ENCODE peak calls at places on chromosomes 7 and 10, in four cellular contexts. K is body of pancreas; O is ascending aorta; G is CD8-positive, alpha-beta memory T cell. U is an unnamed sample. For H3K4me1, H3K27me3 and H3K9me3, the result is how much of the 10 kb centered on the place peaks cover.

GRCh38 chr7:52120908-52121307 is 804.3 kb upstream of the COBL start:
- DNase-seq in G (no peak), K (no peak), O (no peak), U (no peak)

GRCh38 chr7:95693551-95694333 is 78.6 kb upstream of the DYNC1I1 start:
- DNase-seq in K (no peak), G (no peak), O (no peak), U (no peak)

GRCh38 chr10:1515121-1515779 is 222.1 kb downstream of the ADARB2 start:
- DNase-seq in G (no peak), O (no peak), K (no peak), U (no peak)

GRCh38 chr10:133067152-133068090 is 20.3 kb upstream of the ADGRA1 start:
- DNase-seq in K (no peak), G (no peak), O (no peak), U (no peak)

GRCh38 chr10:103479135-103479534 is at the start of gene CALHM3:
- DNase-seq in K (no peak), O (no peak), G (no peak), U (no peak)

GRCh38 chr7:40780431-40780830 is 645.6 kb downstream of the SUGCT start:
- DNase-seq in K (no peak), G (no peak), O (no peak), U (no peak)

GRCh38 chr7:44486693-44487092 is 3.8 kb downstream of the NUDCD3 start:
- DNase-seq in G (no peak), O (no peak), K (peak), U (no peak)

GRCh38 chr7:45259966-45260646 is 102.5 kb downstream of the RAMP3 start:
- DNase-seq in K (peak), O (no peak), G (peak), U (no peak)

GRCh38 chr10:25701651-25702050 is 232.4 kb upstream of the MYO3A start:
- DNase-seq in G (no peak), K (no peak), O (no peak), U (no peak)

GRCh38 chr10:94133239-94133638 is 139.5 kb downstream of the PLCE1 start:
- DNase-seq in O (no peak), G (no peak), K (peak), U (no peak)

GRCh38 chr7:76333388-76334101 is 25.2 kb downstream of the YWHAG start:
- DNase-seq in O (no peak), K (peak), G (no peak), U (no peak)

GRCh38 chr10:122486396-122487080 is 25.2 kb downstream of the HTRA1 start:
- DNase-seq in G (no peak), K (no peak), O (no peak), U (no peak)

GRCh38 chr10:3790272-3790671 is 5.3 kb upstream of the KLF6 start:
- DNase-seq in K (no peak), G (no peak), O (no peak), U (no peak)

GRCh38 chr7:4058158-4058557 is 623.9 kb upstream of the FOXK1 start:
- DNase-seq in G (no peak), K (no peak), O (no peak), U (no peak)

GRCh38 chr7:47221826-47222225 is 360.1 kb downstream of the TNS3 start:
- DNase-seq in O (no peak), G (no peak), K (no peak), U (no peak)

GRCh38 chr10:69500864-69501468 is 49.7 kb downstream of the TSPAN15 start:
- DNase-seq in G (no peak), K (no peak), O (no peak), U (no peak)

GRCh38 chr10:103982639-103983038 is 15.7 kb downstream of the SLK start:
- DNase-seq in K (peak), O (no peak), G (no peak), U (no peak)

GRCh38 chr7:133948588-133948987 is 178.6 kb upstream of the LRGUK start:
- DNase-seq in G (no peak), K (no peak), O (no peak), U (no peak)

GRCh38 chr7:133947458-133948044 is 179.6 kb upstream of the LRGUK start:
- DNase-seq in O (no peak), K (no peak), G (no peak), U (no peak)

GRCh38 chr7:133945497-133945896 is 181.6 kb upstream of the LRGUK start:
- DNase-seq in O (no peak), G (no peak), K (no peak), U (no peak)

GRCh38 chr7:133955208-133955607 is 171.9 kb upstream of the LRGUK start:
- DNase-seq in G (no peak), O (no peak), K (no peak), U (no peak)

GRCh38 chr7:133950856-133951255 is 176.3 kb upstream of the LRGUK start:
- DNase-seq in G (no peak), K (no peak), O (no peak), U (no peak)
- H3K4me1 ChIP-seq in G (under half), K (under half), O (under half), U (under half)

GRCh38 chr10:52216852-52217251 is 97.2 kb upstream of the DKK1 start:
- DNase-seq in G (no peak), O (no peak), K (no peak), U (no peak)
- H3K27me3 ChIP-seq in G (under half), O (under half), K (under half), U (under half)

GRCh38 chr7:64307254-64308018 is 6.3 kb upstream of the ZNF736 start:
- DNase-seq in O (peak), K (peak), G (peak), U (peak)
- H3K9me3 ChIP-seq in O (under half), K (under half), G (under half), U (under half)

GRCh38 chr7:49768835-49769234 is 4.6 kb upstream of the VWC2 start:
- DNase-seq in G (no peak), O (no peak), K (no peak), U (no peak)

GRCh38 chr7:49767719-49768118 is 5.7 kb upstream of the VWC2 start:
- DNase-seq in O (no peak), K (no peak), G (no peak), U (no peak)

GRCh38 chr7:49768254-49768653 is 5.2 kb upstream of the VWC2 start:
- DNase-seq in G (no peak), O (no peak), K (no peak), U (no peak)

GRCh38 chr7:49769285-49769857 is 4.1 kb upstream of the VWC2 start:
- DNase-seq in G (no peak), K (no peak), O (no peak), U (no peak)

GRCh38 chr7:49766966-49767365 is 6.5 kb upstream of the VWC2 start:
- DNase-seq in G (no peak), K (no peak), O (no peak), U (no peak)
- H3K4me1 ChIP-seq in G (under half), K (under half), O (under half), U (under half)

GRCh38 chr7:452230-452751 is 67.4 kb downstream of the PDGFA start:
- DNase-seq in O (no peak), G (peak), K (no peak), U (no peak)
- H3K27me3 ChIP-seq in O (under half), G (under half), K (under half), U (under half)

GRCh38 chr7:103423467-103424179 is 22.4 kb downstream of the SLC26A5 start:
- DNase-seq in K (no peak), G (no peak), O (no peak), U (no peak)
- H3K9me3 ChIP-seq in K (under half), G (under half), O (under half), U (under half)

DNA sequence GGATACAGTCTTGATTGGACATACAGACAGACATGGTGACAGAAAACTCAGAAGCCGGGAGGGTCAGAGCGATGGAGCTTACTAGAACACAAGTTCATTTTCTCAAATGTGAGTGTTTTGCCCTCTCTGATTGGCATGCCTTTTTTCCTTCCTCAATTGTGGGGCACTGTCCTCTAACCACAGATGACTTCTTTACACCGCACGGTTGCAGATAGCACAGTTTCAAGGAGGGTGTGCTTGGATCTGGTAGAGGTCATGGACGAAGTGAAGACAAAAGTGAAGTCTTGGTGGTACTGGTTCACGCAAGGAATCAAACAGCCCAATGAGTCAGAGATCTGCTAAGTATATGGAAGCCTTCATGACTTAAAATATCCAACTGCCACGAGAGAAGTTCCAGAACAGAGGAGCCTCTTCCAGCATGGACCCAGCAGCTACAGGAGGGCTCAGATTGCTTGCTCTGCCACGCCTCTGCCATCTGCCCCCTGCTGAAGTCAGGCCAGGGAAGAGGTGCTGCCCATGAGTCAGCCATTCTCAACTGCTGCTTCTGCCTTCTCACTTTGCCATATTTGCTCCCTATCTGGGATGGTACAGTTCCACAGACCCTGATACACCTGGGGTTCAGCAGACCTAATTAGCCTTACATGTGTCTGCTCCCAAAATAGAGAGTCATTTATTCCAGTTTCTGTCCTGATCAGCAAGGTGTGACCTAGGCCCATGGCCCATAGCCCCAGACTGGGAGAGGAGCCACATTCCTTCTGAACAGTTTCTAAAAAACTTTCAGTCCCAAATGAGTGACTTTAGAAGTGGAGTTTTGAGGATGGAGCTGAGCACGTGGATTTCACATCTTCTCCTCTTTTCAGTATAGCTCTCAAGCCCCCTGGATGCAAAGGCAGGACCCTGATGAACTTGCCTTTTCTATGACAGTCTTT is 413.8 kb downstream of the KCNMA1 start:
- DNase-seq in G (no peak), K (no peak), O (no peak), U (no peak)
- H3K4me1 ChIP-seq in G (under half), K (under half), O (under half), U (under half)

DNA sequence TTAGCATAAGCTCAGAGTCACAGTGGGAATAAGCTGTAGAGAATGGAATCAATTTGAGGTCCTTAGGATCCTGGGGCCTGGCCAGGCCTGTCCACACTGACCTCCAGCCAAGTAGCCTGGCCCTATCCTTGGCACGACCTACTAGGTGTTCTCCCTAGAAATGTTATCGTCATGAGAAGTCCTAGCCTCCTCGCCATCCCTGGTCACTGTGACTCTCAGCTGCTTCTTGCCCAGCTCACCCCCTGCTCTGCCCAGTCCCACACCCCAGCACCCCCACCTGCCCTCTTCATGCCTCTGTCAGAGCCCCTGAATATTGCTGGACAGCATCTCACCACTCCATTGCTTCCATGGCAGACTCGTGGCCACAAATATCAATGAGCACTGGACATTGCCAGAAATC is 7.8 kb upstream of the KCP start:
- DNase-seq in K (no peak), O (no peak), G (peak), U (no peak)
- H3K27me3 ChIP-seq in K (under half), O (under half), G (under half), U (under half)

U was measured in esophagus squamous epithelium.